ENCODE peak calls at places on chromosomes 2 and 18, in eight cellular contexts. C is A549, G is stomach, Z is uterus, F is Peyer's patch, X is right lobe of liver, Y is H54, Q is HepG2. V is an unnamed sample.

GRCh38 chr2:38215993-38216392 is 140.0 kb upstream of the CYP1B1 start:
- DNase-seq in F (no peak), Q (no peak), G (no peak), X (no peak), Y (no peak), C (peak; percentile 84), Z (no peak), V (no peak)

GRCh38 chr2:67514515-67514914 is 117.4 kb downstream of the ETAA1 start:
- DNase-seq in Y (no peak), Q (no peak), C (no peak), G (no peak), X (no peak), F (no peak), Z (no peak), V (no peak)

GRCh38 chr2:153354406-153354805 is 124.2 kb downstream of the RPRM start:
- DNase-seq in Y (no peak), G (no peak), Q (no peak), X (no peak), C (peak; percentile 6), F (no peak), Z (no peak), V (no peak)

GRCh38 chr2:19667085-19667484 is 234.7 kb downstream of the TTC32 start:
- DNase-seq in X (no peak), C (peak; percentile 64), Y (no peak), Q (no peak), F (no peak), Z (no peak), G (no peak), V (no peak)

GRCh38 chr2:230326453-230327417 is at the start of gene SP140L:
- DNase-seq in G (peak; percentile 77), Z (peak; percentile 54), Q (peak; percentile 82), X (peak; percentile 92), F (peak; percentile 86), C (peak; percentile 55), Y (peak; percentile 70), V (peak; percentile 77)

GRCh38 chr2:1686784-1687105 is 57.6 kb downstream of the PXDN start:
- DNase-seq in Z (no peak), G (no peak), F (no peak), Q (no peak), X (no peak), Y (no peak), C (no peak), V (no peak)

GRCh38 chr2:9326975-9327374 is 96.4 kb downstream of the ITGB1BP1 start:
- DNase-seq in G (no peak), Y (no peak), Z (no peak), X (no peak), Q (peak; percentile 37), C (peak; percentile 36), F (no peak), V (no peak)

GRCh38 chr2:218501665-218502064 is 66.5 kb downstream of the USP37 start:
- DNase-seq in Y (no peak), C (no peak), Z (no peak), X (no peak), G (no peak), F (no peak), Q (no peak), V (no peak)

GRCh38 chr2:158893057-158893456 is 75.4 kb upstream of the TANC1 start:
- DNase-seq in Y (no peak), F (no peak), C (no peak), G (no peak), Q (no peak), X (no peak), Z (no peak), V (no peak)

GRCh38 chr2:19362652-19363473 is 4.4 kb upstream of the OSR1 start:
- DNase-seq in C (peak; percentile 89), G (peak; percentile 78), Y (peak; percentile 82), F (peak; percentile 77), Q (peak; percentile 79), Z (peak; percentile 86), X (peak; percentile 84), V (peak; percentile 66)

GRCh38 chr18:6593142-6593889 is 136.2 kb upstream of the ARHGAP28 start:
- DNase-seq in Q (no peak), Z (no peak), F (no peak), G (no peak), X (no peak), C (no peak), Y (no peak), V (no peak)

GRCh38 chr2:46983065-46983801 is 67.6 kb upstream of the MCFD2 start:
- DNase-seq in C (no peak), Q (no peak), F (no peak), Y (peak; percentile 59), X (no peak), Z (no peak), G (peak; percentile 33), V (peak; percentile 24)

GRCh38 chr2:8315766-8316165 is 366.1 kb upstream of the ID2 start:
- DNase-seq in X (no peak), Y (no peak), C (no peak), F (no peak), Z (no peak), Q (no peak), G (no peak), V (peak; percentile 48)

GRCh38 chr2:105299290-105299689 is 30.2 kb downstream of the TGFBRAP1 start:
- DNase-seq in G (no peak), Y (no peak), Z (no peak), C (peak; percentile 31), Q (peak; percentile 23), X (no peak), F (no peak), V (no peak)

GRCh38 chr2:18402-19271 is 27.7 kb downstream of the FAM110C start:
- DNase-seq in F (no peak), Z (no peak), X (no peak), Y (no peak), Q (no peak), G (no peak), C (no peak), V (no peak)

GRCh38 chr2:66899648-66900047 is 464.7 kb downstream of the MEIS1 start:
- DNase-seq in G (no peak), C (no peak), X (no peak), Q (no peak), Z (no peak), F (no peak), Y (no peak), V (no peak)

GRCh38 chr2:109680523-109681297 is 66.5 kb downstream of the SOWAHC start:
- DNase-seq in Z (no peak), G (no peak), Q (peak; percentile 65), F (no peak), X (no peak), Y (no peak), C (peak; percentile 18), V (no peak)

GRCh38 chr2:129468879-129469278 is 510.6 kb upstream of the RAB6C start:
- DNase-seq in Y (no peak), G (no peak), C (no peak), F (no peak), Z (no peak), Q (no peak), X (no peak), V (no peak)

GRCh38 chr2:228875152-228875875 is 395.8 kb downstream of the PID1 start:
- DNase-seq in Q (no peak), G (no peak), F (no peak), Z (no peak), C (no peak), Y (no peak), X (no peak), V (no peak)

GRCh38 chr2:20113986-20114938 is 62.8 kb upstream of the LAPTM4A start:
- DNase-seq in C (no peak), X (peak; percentile 57), Y (no peak), G (no peak), F (no peak), Q (no peak), Z (no peak), V (no peak)

GRCh38 chr18:9736445-9736844 is 28.3 kb downstream of the RAB31 start:
- DNase-seq in Q (no peak), X (no peak), F (no peak), C (no peak), Z (no peak), G (no peak), Y (no peak), V (no peak)

GRCh38 chr2:218259099-218259921 is 1.5 kb upstream of the GPBAR1 start:
- DNase-seq in G (no peak), Q (no peak), Z (peak; percentile 81), X (no peak), F (no peak), C (no peak), Y (peak; percentile 44), V (no peak)

GRCh38 chr2:112256654-112257053 is 1.8 kb upstream of the ZC3H8 start:
- DNase-seq in Q (no peak), F (no peak), C (no peak), Z (no peak), Y (no peak), G (no peak), X (no peak), V (peak; percentile 84)

GRCh38 chr2:64989126-64989981 is at the start of gene SLC1A4:
- DNase-seq in Y (peak; percentile 94), F (peak; percentile 89), Q (peak; percentile 82), C (peak; percentile 89), X (peak; percentile 98), G (peak; percentile 91), Z (peak; percentile 91), V (peak; percentile 95)
- TF ChIP-seq POLR2A in Y (peak; percentile 46), F (peak; percentile 15), Q (peak; percentile 75), C (peak; percentile 63), X (peak; percentile 73), G (no peak), Z (peak; percentile 71), V (peak; percentile 52)

GRCh38 chr2:88835726-88836125 is 144.3 kb downstream of the RPIA start:
- DNase-seq in G (no peak), Z (no peak), F (no peak), Q (no peak), C (no peak), Y (no peak), X (no peak), V (no peak)
- TF ChIP-seq POLR2A in G (no peak), Z (no peak), F (no peak), Q (no peak), C (no peak), Y (no peak), X (no peak), V (no peak)

GRCh38 chr2:200963129-200963917 is at the start of gene ORC2:
- DNase-seq in F (peak; percentile 97), X (peak; percentile 96), Z (peak; percentile 94), Q (peak; percentile 96), C (peak; percentile 96), Y (peak; percentile 72), G (peak; percentile 96), V (peak; percentile 94)
- TF ChIP-seq POLR2A in F (peak; percentile 19), X (no peak), Z (no peak), Q (peak; percentile 74), C (peak; percentile 47), Y (no peak), G (no peak), V (peak; percentile 61)

GRCh38 chr2:96907405-96908041 is 37.6 kb upstream of the SEMA4C start:
- DNase-seq in G (peak; percentile 61), Y (no peak), X (no peak), Z (peak; percentile 92), F (no peak), C (no peak), Q (no peak), V (peak; percentile 73)
- TF ChIP-seq POLR2A in G (no peak), Y (no peak), X (no peak), Z (no peak), F (no peak), C (no peak), Q (no peak), V (no peak)

V was measured in erythroblast.